ENCODE peak calls at places on chromosomes 4 and X, in nine cellular contexts. One of them, this sample, is unnamed.

GRCh38 chr4:1597021-1597931 is 86.8 kb downstream of the FAM53A start:
- DNase-seq in brain microvascular endothelial cell: no peak
- DNase-seq in HCT116: no peak
- DNase-seq in stomach: no peak
- DNase-seq in tibial artery: no peak
- DNase-seq in mammary epithelial cell: no peak
- DNase-seq in fibroblast of lung: no peak
- DNase-seq in cardiac muscle cell: no peak
- DNase-seq in colonic mucosa: no peak
- DNase-seq in this sample: no peak

GRCh38 chrX:18406531-18407266 is 18.7 kb upstream of the CDKL5 start:
- DNase-seq in brain microvascular endothelial cell: no peak
- DNase-seq in HCT116: no peak
- DNase-seq in mammary epithelial cell: no peak
- DNase-seq in stomach: no peak
- DNase-seq in fibroblast of lung: no peak
- DNase-seq in tibial artery: no peak
- DNase-seq in cardiac muscle cell: no peak
- DNase-seq in colonic mucosa: no peak
- DNase-seq in this sample: no peak

GRCh38 chrX:107654778-107655761 is 26.8 kb downstream of the PRPS1 start:
- DNase-seq in mammary epithelial cell: peak
- DNase-seq in brain microvascular endothelial cell: peak
- DNase-seq in tibial artery: peak
- DNase-seq in fibroblast of lung: peak
- DNase-seq in stomach: peak
- DNase-seq in cardiac muscle cell: peak
- DNase-seq in HCT116: peak
- DNase-seq in colonic mucosa: peak
- DNase-seq in this sample: peak

GRCh38 chr4:98055800-98056501 is 87.3 kb downstream of the STPG2 start:
- DNase-seq in mammary epithelial cell: peak
- DNase-seq in cardiac muscle cell: no peak
- DNase-seq in HCT116: no peak
- DNase-seq in colonic mucosa: no peak
- DNase-seq in brain microvascular endothelial cell: no peak
- DNase-seq in stomach: no peak
- DNase-seq in fibroblast of lung: no peak
- DNase-seq in tibial artery: no peak
- DNase-seq in this sample: no peak

GRCh38 chr4:8289956-8290700 is 20.6 kb downstream of the HTRA3 start:
- DNase-seq in mammary epithelial cell: no peak
- DNase-seq in stomach: no peak
- DNase-seq in colonic mucosa: no peak
- DNase-seq in HCT116: no peak
- DNase-seq in cardiac muscle cell: no peak
- DNase-seq in brain microvascular endothelial cell: no peak
- DNase-seq in tibial artery: peak
- DNase-seq in fibroblast of lung: no peak
- DNase-seq in this sample: no peak

GRCh38 chr4:104491396-104491821 is 3.3 kb downstream of the CXXC4 start:
- DNase-seq in mammary epithelial cell: no peak
- DNase-seq in tibial artery: no peak
- DNase-seq in cardiac muscle cell: peak
- DNase-seq in stomach: peak
- DNase-seq in brain microvascular endothelial cell: no peak
- DNase-seq in HCT116: no peak
- DNase-seq in fibroblast of lung: peak
- DNase-seq in colonic mucosa: peak
- DNase-seq in this sample: no peak

GRCh38 chrX:150464001-150464400 is 100.9 kb downstream of the MAMLD1 start:
- DNase-seq in stomach: no peak
- DNase-seq in cardiac muscle cell: no peak
- DNase-seq in mammary epithelial cell: no peak
- DNase-seq in tibial artery: no peak
- DNase-seq in colonic mucosa: no peak
- DNase-seq in brain microvascular endothelial cell: no peak
- DNase-seq in fibroblast of lung: no peak
- DNase-seq in HCT116: no peak
- DNase-seq in this sample: no peak

GRCh38 chr4:38519671-38520070 is 144.3 kb upstream of the KLF3 start:
- DNase-seq in colonic mucosa: no peak
- DNase-seq in brain microvascular endothelial cell: no peak
- DNase-seq in stomach: no peak
- DNase-seq in HCT116: no peak
- DNase-seq in tibial artery: no peak
- DNase-seq in cardiac muscle cell: no peak
- DNase-seq in mammary epithelial cell: no peak
- DNase-seq in fibroblast of lung: no peak
- DNase-seq in this sample: no peak

GRCh38 chr4:143616771-143617170 is 83.7 kb downstream of the FREM3 start:
- DNase-seq in brain microvascular endothelial cell: peak
- DNase-seq in fibroblast of lung: peak
- DNase-seq in HCT116: no peak
- DNase-seq in stomach: no peak
- DNase-seq in colonic mucosa: no peak
- DNase-seq in mammary epithelial cell: peak
- DNase-seq in cardiac muscle cell: peak
- DNase-seq in tibial artery: no peak
- DNase-seq in this sample: no peak

GRCh38 chr4:25873632-25874129 is 10.9 kb upstream of the SEL1L3 start:
- DNase-seq in tibial artery: no peak
- DNase-seq in mammary epithelial cell: no peak
- DNase-seq in fibroblast of lung: no peak
- DNase-seq in colonic mucosa: no peak
- DNase-seq in cardiac muscle cell: no peak
- DNase-seq in brain microvascular endothelial cell: no peak
- DNase-seq in stomach: no peak
- DNase-seq in HCT116: no peak
- DNase-seq in this sample: no peak

GRCh38 chr4:138177278-138177968 is 64.7 kb downstream of the SLC7A11 start:
- DNase-seq in colonic mucosa: no peak
- DNase-seq in fibroblast of lung: no peak
- DNase-seq in cardiac muscle cell: no peak
- DNase-seq in brain microvascular endothelial cell: no peak
- DNase-seq in mammary epithelial cell: no peak
- DNase-seq in HCT116: no peak
- DNase-seq in stomach: no peak
- DNase-seq in tibial artery: no peak
- DNase-seq in this sample: no peak

GRCh38 chr4:128355301-128355700 is 67.7 kb upstream of the PGRMC2 start:
- DNase-seq in HCT116: no peak
- DNase-seq in fibroblast of lung: no peak
- DNase-seq in tibial artery: no peak
- DNase-seq in stomach: no peak
- DNase-seq in cardiac muscle cell: no peak
- DNase-seq in brain microvascular endothelial cell: no peak
- DNase-seq in mammary epithelial cell: no peak
- DNase-seq in colonic mucosa: peak
- DNase-seq in this sample: no peak

GRCh38 chr4:77538574-77539157 is 67.0 kb upstream of the CXCL13 start:
- DNase-seq in cardiac muscle cell: peak
- DNase-seq in HCT116: peak
- DNase-seq in brain microvascular endothelial cell: peak
- DNase-seq in stomach: peak
- DNase-seq in tibial artery: no peak
- DNase-seq in colonic mucosa: peak
- DNase-seq in fibroblast of lung: peak
- DNase-seq in mammary epithelial cell: peak
- DNase-seq in this sample: no peak

GRCh38 chrX:68938244-68939004 is 109.6 kb downstream of the EFNB1 start:
- DNase-seq in stomach: no peak
- DNase-seq in brain microvascular endothelial cell: no peak
- DNase-seq in mammary epithelial cell: no peak
- DNase-seq in HCT116: no peak
- DNase-seq in cardiac muscle cell: peak
- DNase-seq in fibroblast of lung: peak
- DNase-seq in tibial artery: no peak
- DNase-seq in colonic mucosa: peak
- DNase-seq in this sample: no peak

GRCh38 chrX:19628006-19628575 is 112.8 kb upstream of the MAP3K15 start:
- DNase-seq in tibial artery: no peak
- DNase-seq in colonic mucosa: peak
- DNase-seq in cardiac muscle cell: no peak
- DNase-seq in mammary epithelial cell: no peak
- DNase-seq in fibroblast of lung: no peak
- DNase-seq in brain microvascular endothelial cell: no peak
- DNase-seq in HCT116: no peak
- DNase-seq in stomach: no peak
- DNase-seq in this sample: no peak

GRCh38 chr4:105765690-105766407 is 57.3 kb downstream of the GSTCD start:
- DNase-seq in stomach: no peak
- DNase-seq in colonic mucosa: no peak
- DNase-seq in HCT116: peak
- DNase-seq in cardiac muscle cell: peak
- DNase-seq in mammary epithelial cell: peak
- DNase-seq in fibroblast of lung: peak
- DNase-seq in brain microvascular endothelial cell: peak
- DNase-seq in tibial artery: no peak
- DNase-seq in this sample: no peak

GRCh38 chrX:151702741-151703352 is 7.6 kb downstream of the PRRG3 start:
- DNase-seq in HCT116: no peak
- DNase-seq in fibroblast of lung: no peak
- DNase-seq in stomach: no peak
- DNase-seq in cardiac muscle cell: no peak
- DNase-seq in mammary epithelial cell: no peak
- DNase-seq in brain microvascular endothelial cell: no peak
- DNase-seq in tibial artery: no peak
- DNase-seq in colonic mucosa: no peak
- DNase-seq in this sample: no peak

GRCh38 chr4:29311231-29311630 is 1408.9 kb upstream of the PCDH7 start:
- DNase-seq in mammary epithelial cell: no peak
- DNase-seq in tibial artery: no peak
- DNase-seq in cardiac muscle cell: peak
- DNase-seq in brain microvascular endothelial cell: peak
- DNase-seq in HCT116: no peak
- DNase-seq in fibroblast of lung: peak
- DNase-seq in colonic mucosa: no peak
- DNase-seq in stomach: no peak
- DNase-seq in this sample: no peak

GRCh38 chr4:189200346-189200745 is 740.3 kb upstream of the FRG1 start:
- DNase-seq in fibroblast of lung: peak
- DNase-seq in HCT116: no peak
- DNase-seq in brain microvascular endothelial cell: no peak
- DNase-seq in stomach: no peak
- DNase-seq in colonic mucosa: no peak
- DNase-seq in mammary epithelial cell: no peak
- DNase-seq in cardiac muscle cell: no peak
- DNase-seq in tibial artery: no peak
- DNase-seq in this sample: no peak

DNA sequence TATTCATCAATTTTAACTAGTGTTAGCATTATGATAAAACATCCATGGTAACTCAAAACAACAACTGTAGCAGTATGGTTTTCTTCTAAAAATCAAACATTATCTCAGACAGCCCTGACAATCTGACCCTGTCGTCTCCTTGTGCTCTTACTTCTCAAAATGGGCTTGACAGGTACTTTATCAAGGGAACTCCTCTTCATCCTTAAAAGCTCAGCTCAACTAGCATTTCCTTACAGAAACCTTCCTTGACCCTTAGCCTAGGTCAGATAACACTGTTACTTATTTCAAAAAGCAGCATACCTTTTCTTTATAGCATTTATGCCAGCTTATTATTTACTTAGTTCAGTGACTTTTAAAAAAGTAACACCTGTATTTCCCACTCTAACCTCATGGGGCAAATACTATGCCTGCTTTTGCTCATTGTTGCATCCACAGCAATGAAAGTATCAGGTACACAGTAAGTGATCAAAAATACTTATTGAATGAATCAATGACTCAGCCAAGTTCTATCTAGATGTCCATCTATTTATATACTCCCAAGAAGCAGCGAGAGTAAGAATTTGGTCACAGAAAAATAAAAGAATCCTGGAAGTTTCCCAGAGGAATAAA is 41.9 kb downstream of the ADAMTS3 start:
- DNase-seq in cardiac muscle cell: no peak
- DNase-seq in colonic mucosa: no peak
- DNase-seq in tibial artery: no peak
- DNase-seq in stomach: no peak
- DNase-seq in brain microvascular endothelial cell: no peak
- DNase-seq in fibroblast of lung: no peak
- DNase-seq in mammary epithelial cell: no peak
- DNase-seq in HCT116: no peak
- DNase-seq in this sample: no peak
- H3K27ac ChIP-seq in cardiac muscle cell: peak
- H3K27ac ChIP-seq in colonic mucosa: no peak
- H3K27ac ChIP-seq in tibial artery: peak
- H3K27ac ChIP-seq in stomach: no peak
- H3K27ac ChIP-seq in brain microvascular endothelial cell: no peak
- H3K27ac ChIP-seq in fibroblast of lung: no peak
- H3K27ac ChIP-seq in mammary epithelial cell: no peak
- H3K27ac ChIP-seq in HCT116: no peak
- H3K27ac ChIP-seq in this sample: no peak

GRCh38 chr4:41957634-41958033 is 22.4 kb downstream of the TMEM33 start:
- DNase-seq in fibroblast of lung: peak
- DNase-seq in colonic mucosa: no peak
- DNase-seq in stomach: no peak
- DNase-seq in HCT116: peak
- DNase-seq in brain microvascular endothelial cell: no peak
- DNase-seq in mammary epithelial cell: no peak
- DNase-seq in cardiac muscle cell: peak
- DNase-seq in tibial artery: no peak
- DNase-seq in this sample: no peak
- TF ChIP-seq CTCF in fibroblast of lung: no peak
- TF ChIP-seq CTCF in colonic mucosa: no peak
- TF ChIP-seq CTCF in stomach: no peak
- TF ChIP-seq CTCF in HCT116: peak
- TF ChIP-seq CTCF in brain microvascular endothelial cell: peak
- TF ChIP-seq CTCF in mammary epithelial cell: peak
- TF ChIP-seq CTCF in cardiac muscle cell: peak
- TF ChIP-seq CTCF in tibial artery: no peak
- TF ChIP-seq CTCF in this sample: peak

GRCh38 chr4:176343286-176343685 is 23.5 kb downstream of the SPCS3 start:
- DNase-seq in tibial artery: no peak
- DNase-seq in cardiac muscle cell: no peak
- DNase-seq in brain microvascular endothelial cell: no peak
- DNase-seq in fibroblast of lung: no peak
- DNase-seq in HCT116: no peak
- DNase-seq in stomach: no peak
- DNase-seq in mammary epithelial cell: no peak
- DNase-seq in colonic mucosa: no peak
- DNase-seq in this sample: no peak
- H3K27ac ChIP-seq in tibial artery: no peak
- H3K27ac ChIP-seq in cardiac muscle cell: no peak
- H3K27ac ChIP-seq in brain microvascular endothelial cell: no peak
- H3K27ac ChIP-seq in fibroblast of lung: no peak
- H3K27ac ChIP-seq in HCT116: no peak
- H3K27ac ChIP-seq in stomach: no peak
- H3K27ac ChIP-seq in mammary epithelial cell: no peak
- H3K27ac ChIP-seq in colonic mucosa: no peak
- H3K27ac ChIP-seq in this sample: no peak

DNA sequence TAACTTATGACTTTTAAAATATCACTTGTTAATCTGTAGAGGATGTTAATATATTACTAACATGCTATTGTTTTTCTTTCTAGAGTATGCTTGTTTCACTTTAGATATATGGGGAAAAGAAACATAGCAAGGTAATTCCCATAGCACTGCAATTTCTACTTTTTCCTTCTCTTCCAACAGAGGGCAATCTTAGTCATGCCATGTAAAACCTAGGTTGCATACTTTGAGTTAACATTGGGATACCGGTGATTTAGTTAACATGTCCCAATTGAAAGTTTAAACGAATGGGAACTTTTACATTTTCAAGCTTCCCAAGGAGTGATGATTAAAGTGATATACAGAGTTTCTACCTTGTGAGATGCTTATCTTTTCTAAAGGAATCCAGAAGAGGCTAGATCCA is 89.4 kb upstream of the IL13RA1 start:
- DNase-seq in tibial artery: no peak
- DNase-seq in fibroblast of lung: peak
- DNase-seq in HCT116: no peak
- DNase-seq in colonic mucosa: no peak
- DNase-seq in mammary epithelial cell: no peak
- DNase-seq in cardiac muscle cell: peak
- DNase-seq in stomach: no peak
- DNase-seq in brain microvascular endothelial cell: no peak
- DNase-seq in this sample: no peak
- TF ChIP-seq CTCF in tibial artery: no peak
- TF ChIP-seq CTCF in fibroblast of lung: no peak
- TF ChIP-seq CTCF in HCT116: peak
- TF ChIP-seq CTCF in colonic mucosa: no peak
- TF ChIP-seq CTCF in mammary epithelial cell: peak
- TF ChIP-seq CTCF in cardiac muscle cell: no peak
- TF ChIP-seq CTCF in stomach: no peak
- TF ChIP-seq CTCF in brain microvascular endothelial cell: no peak
- TF ChIP-seq CTCF in this sample: no peak

This sample was measured in CD4-positive, alpha-beta T cell.